ENCODE peak calls at places on chromosomes 2 and 18, in eight cellular contexts. S is OCI-LY7, Q is GM23248, Y is neural progenitor cell, F is PC-3, K is MM.1S, C is HCT116, B is SK-N-SH. U is an unnamed sample.

GRCh38 chr2:152097291-152098032 is 1.4 kb downstream of the CACNB4 start:
- DNase-seq in S (no peak), Q (peak), Y (peak), F (peak), K (no peak), C (peak), B (peak), U (peak)

GRCh38 chr2:223060201-223060825 is 8.3 kb downstream of the KCNE4 start:
- DNase-seq in S (no peak), Q (no peak), Y (no peak), F (no peak), K (no peak), C (no peak), B (no peak), U (no peak)

GRCh38 chr2:55461679-55462078 is 42.0 kb upstream of the CCDC88A start:
- DNase-seq in S (no peak), Q (no peak), Y (no peak), F (no peak), K (no peak), C (no peak), B (no peak), U (no peak)

GRCh38 chr2:69382547-69382946 is 4.5 kb downstream of the GFPT1 start:
- DNase-seq in S (no peak), Q (no peak), Y (no peak), F (no peak), K (no peak), C (no peak), B (no peak), U (no peak)

GRCh38 chr2:153595939-153596338 is 117.4 kb upstream of the RPRM start:
- DNase-seq in S (no peak), Q (no peak), Y (peak), F (peak), K (no peak), C (peak), B (no peak), U (peak)

GRCh38 chr2:9693138-9693520 is 62.3 kb upstream of the YWHAQ start:
- DNase-seq in S (no peak), Q (peak), Y (no peak), F (no peak), K (peak), C (no peak), B (no peak), U (no peak)

GRCh38 chr2:207939342-207940108 is 85.8 kb downstream of the PLEKHM3 start:
- DNase-seq in S (no peak), Q (no peak), Y (no peak), F (peak), K (no peak), C (no peak), B (no peak), U (no peak)

GRCh38 chr2:181106229-181106628 is 125.8 kb downstream of the UBE2E3 start:
- DNase-seq in S (no peak), Q (peak), Y (peak), F (no peak), K (no peak), C (no peak), B (peak), U (no peak)

GRCh38 chr18:59311631-59312030 is 6.8 kb downstream of the CPLX4 start:
- DNase-seq in S (no peak), Q (peak), Y (no peak), F (peak), K (no peak), C (peak), B (no peak), U (no peak)

GRCh38 chr2:241931976-241932894 is 62.7 kb downstream of the RTP5 start:
- DNase-seq in S (no peak), Q (no peak), Y (no peak), F (no peak), K (no peak), C (no peak), B (no peak), U (no peak)

GRCh38 chr2:241933175-241933911 is 63.8 kb downstream of the RTP5 start:
- DNase-seq in S (no peak), Q (peak), Y (peak), F (peak), K (peak), C (no peak), B (no peak), U (no peak)

GRCh38 chr2:241931084-241931975 is 61.8 kb downstream of the RTP5 start:
- DNase-seq in S (no peak), Q (no peak), Y (no peak), F (no peak), K (no peak), C (no peak), B (no peak), U (no peak)

GRCh38 chr2:241935314-241935713 is 65.8 kb downstream of the RTP5 start:
- DNase-seq in S (no peak), Q (peak), Y (no peak), F (peak), K (no peak), C (peak), B (no peak), U (no peak)

GRCh38 chr2:241932895-241933174 is 63.3 kb downstream of the RTP5 start:
- DNase-seq in S (no peak), Q (no peak), Y (no peak), F (no peak), K (no peak), C (no peak), B (no peak), U (no peak)
- TF ChIP-seq EZH2phosphoT487 in S (no peak), Q (no peak), Y (no peak), F (no peak), K (no peak), C (no peak), B (no peak), U (no peak)

GRCh38 chr2:11933854-11934253 is 187.4 kb downstream of the LPIN1 start:
- DNase-seq in S (peak), Q (no peak), Y (no peak), F (no peak), K (no peak), C (no peak), B (no peak), U (no peak)
- TF ChIP-seq EZH2phosphoT487 in S (no peak), Q (no peak), Y (no peak), F (no peak), K (no peak), C (no peak), B (no peak), U (no peak)

DNA sequence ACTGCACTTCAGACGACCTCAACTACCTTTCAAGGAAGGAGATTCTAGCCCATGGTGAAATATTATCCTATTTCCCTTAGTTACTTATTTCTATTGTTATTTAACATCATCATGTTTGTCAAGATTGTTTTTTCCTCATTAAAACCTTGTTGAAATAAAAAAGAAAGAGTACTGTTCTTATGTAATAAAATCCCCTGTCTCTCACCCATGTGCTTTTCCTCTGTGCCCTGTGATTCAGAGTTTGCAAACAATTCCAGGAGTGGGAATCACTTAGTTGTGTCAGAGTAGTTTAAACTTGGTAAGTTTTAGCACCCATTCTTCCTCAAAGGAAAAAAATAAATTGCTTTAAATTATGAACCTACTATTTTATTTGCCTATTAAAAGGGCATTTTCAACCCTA is 43.5 kb downstream of the ERBB4 start:
- DNase-seq in S (no peak), Q (peak), Y (no peak), F (no peak), K (no peak), C (no peak), B (no peak), U (no peak)
- TF ChIP-seq EZH2phosphoT487 in S (no peak), Q (no peak), Y (no peak), F (no peak), K (no peak), C (no peak), B (no peak), U (no peak)

DNA sequence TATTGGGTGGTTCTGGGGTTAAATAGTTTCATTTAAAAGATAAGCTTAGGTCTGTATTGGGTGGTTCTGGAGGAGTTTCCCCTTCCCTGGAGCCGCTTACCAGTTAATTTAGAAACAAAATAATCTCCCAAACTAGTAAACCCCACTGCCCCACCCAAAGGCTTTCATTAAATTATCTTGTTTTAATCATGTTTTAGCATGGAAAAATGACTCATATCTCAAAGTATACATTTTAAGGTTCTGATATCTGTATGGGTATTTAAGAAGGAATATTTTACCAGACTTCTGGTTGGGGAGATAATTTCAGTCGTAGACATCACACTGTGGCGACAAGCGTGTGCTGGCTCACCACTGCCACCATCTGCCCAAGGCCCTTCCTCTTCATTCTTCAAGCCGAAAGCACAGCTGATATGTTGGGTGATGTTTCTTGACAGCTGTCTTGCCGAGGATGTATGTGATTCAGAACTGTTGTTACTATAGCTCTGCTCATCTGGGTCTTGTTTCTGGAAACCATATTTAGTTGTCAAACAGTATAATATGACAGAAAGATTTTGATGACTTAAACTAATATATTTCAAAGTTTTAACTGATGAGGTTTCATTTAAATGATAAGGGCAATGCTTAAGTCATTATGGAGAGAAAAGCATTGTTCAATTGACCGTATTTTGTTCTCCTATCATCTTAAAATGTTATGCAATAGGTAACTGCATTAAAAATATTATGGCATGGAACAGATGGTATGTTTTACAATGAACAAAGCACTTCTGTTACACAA is 5.1 kb downstream of the FIGLA start:
- DNase-seq in S (peak), Q (peak), Y (peak), F (peak), K (peak), C (peak), B (peak), U (peak)
- TF ChIP-seq EZH2phosphoT487 in S (no peak), Q (no peak), Y (no peak), F (no peak), K (no peak), C (no peak), B (no peak), U (no peak)

DNA sequence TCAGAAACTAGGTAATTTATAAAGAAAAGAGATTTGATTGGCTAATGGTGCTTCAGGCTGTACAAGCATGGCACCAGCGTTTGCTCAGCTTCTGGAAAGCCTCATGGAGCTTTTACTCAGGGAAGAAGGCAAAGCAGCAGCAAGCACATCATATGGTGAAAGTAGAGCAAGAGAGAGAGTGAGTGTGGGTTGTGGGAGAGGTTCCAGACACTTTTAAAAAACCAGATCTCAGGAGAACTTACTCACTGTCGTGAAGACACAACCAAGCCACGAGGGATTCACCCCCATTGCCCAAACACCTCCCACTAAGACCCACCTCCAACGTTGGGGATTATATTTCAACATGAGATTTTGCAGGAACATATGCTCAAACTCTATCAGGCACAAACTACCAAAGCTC is 554.6 kb upstream of the TNP1 start:
- DNase-seq in S (no peak), Q (no peak), Y (no peak), F (no peak), K (no peak), C (no peak), B (no peak), U (no peak)
- TF ChIP-seq EZH2phosphoT487 in S (no peak), Q (no peak), Y (no peak), F (no peak), K (no peak), C (no peak), B (no peak), U (no peak)

DNA sequence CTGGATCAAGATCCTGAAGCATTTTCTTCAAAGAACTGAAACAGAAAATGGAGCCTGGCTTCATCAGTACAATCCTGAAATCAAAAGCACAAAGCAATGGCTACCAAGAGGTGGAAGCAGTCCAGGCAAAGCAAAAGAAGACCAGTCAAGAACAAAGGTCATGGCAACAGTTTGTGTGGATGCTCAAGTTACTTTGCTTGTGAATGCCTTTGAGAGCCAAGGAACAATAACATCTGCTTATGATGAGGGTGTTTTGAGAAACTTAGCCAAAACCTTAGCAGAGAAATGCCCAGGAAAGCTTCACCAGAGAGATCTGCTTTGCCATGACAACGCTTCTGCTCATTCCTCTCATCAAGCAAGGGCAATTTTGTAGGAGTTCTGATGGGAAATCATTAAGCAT is 723.1 kb downstream of the TMEM182 start:
- DNase-seq in S (no peak), Q (no peak), Y (no peak), F (no peak), K (no peak), C (no peak), B (no peak), U (no peak)
- TF ChIP-seq EZH2phosphoT487 in S (no peak), Q (no peak), Y (no peak), F (no peak), K (no peak), C (no peak), B (no peak), U (no peak)

GRCh38 chr18:58196164-58196563 is 152.1 kb downstream of the NEDD4L start:
- DNase-seq in S (no peak), Q (peak), Y (no peak), F (peak), K (no peak), C (no peak), B (no peak), U (no peak)
- TF ChIP-seq EZH2phosphoT487 in S (no peak), Q (no peak), Y (no peak), F (no peak), K (no peak), C (no peak), B (no peak), U (no peak)

GRCh38 chr2:232983669-232983991 is 29.4 kb downstream of the NGEF start:
- DNase-seq in S (no peak), Q (no peak), Y (no peak), F (no peak), K (no peak), C (no peak), B (no peak), U (no peak)
- TF ChIP-seq EZH2phosphoT487 in S (no peak), Q (no peak), Y (no peak), F (no peak), K (no peak), C (no peak), B (no peak), U (no peak)

U was measured in GM23338.